ENCODE peak calls at places on chromosomes 4 and X, in seven cellular contexts. M, G, O, Y, H, N and Q are unnamed samples.

GRCh38 chr4:55604996-55605395 is 13.0 kb upstream of the PDCL2 start:
- DNase-seq in Y (no peak), N (no peak), H (no peak), O (no peak), G (no peak), M (no peak), Q (no peak)

GRCh38 chrX:21153503-21153902 is 220.7 kb upstream of the CNKSR2 start:
- DNase-seq in Y (peak), N (peak), G (peak), M (no peak), O (peak), H (peak), Q (no peak)

GRCh38 chr4:21454831-21455230 is 493.7 kb downstream of the KCNIP4 start:
- DNase-seq in N (no peak), Y (no peak), G (no peak), O (no peak), H (no peak), M (no peak), Q (no peak)

GRCh38 chr4:182175788-182176519 is 67.2 kb upstream of the TENM3 start:
- DNase-seq in M (no peak), Y (no peak), H (no peak), G (no peak), O (no peak), N (no peak), Q (no peak)

GRCh38 chr4:25308266-25308665 is 4.3 kb upstream of the ZCCHC4 start:
- DNase-seq in O (no peak), H (no peak), N (no peak), M (no peak), Y (no peak), G (peak), Q (no peak)

GRCh38 chr4:81648576-81649272 is 177.0 kb upstream of the RASGEF1B start:
- DNase-seq in Y (no peak), O (no peak), M (no peak), G (no peak), N (no peak), H (no peak), Q (no peak)

GRCh38 chr4:54516556-54517215 is 141.1 kb upstream of the KIT start:
- DNase-seq in N (no peak), G (no peak), Y (no peak), H (no peak), M (no peak), O (peak), Q (no peak)

GRCh38 chr4:8221476-8221875 is 22.4 kb downstream of the SH3TC1 start:
- DNase-seq in H (no peak), O (no peak), M (peak), N (no peak), Y (peak), G (peak), Q (peak)

GRCh38 chrX:64204701-64205440 is 637 bp downstream of the AMER1 start:
- DNase-seq in H (no peak), Y (peak), G (peak), N (no peak), M (no peak), O (peak), Q (no peak)

GRCh38 chr4:24488399-24489164 is 95.8 kb downstream of the DHX15 start:
- DNase-seq in N (peak), O (peak), G (peak), M (no peak), H (peak), Y (peak), Q (no peak)

GRCh38 chrX:132119821-132120220 is 8.0 kb downstream of the FRMD7 start:
- DNase-seq in H (no peak), M (no peak), N (no peak), G (no peak), Y (no peak), O (no peak), Q (no peak)

GRCh38 chr4:104491396-104491821 is 3.3 kb downstream of the CXXC4 start:
- DNase-seq in H (no peak), O (no peak), G (peak), Y (no peak), M (no peak), N (no peak), Q (no peak)

GRCh38 chr4:14415146-14415545 is 587.1 kb upstream of the CPEB2 start:
- DNase-seq in H (peak), Y (peak), G (peak), M (no peak), N (no peak), O (no peak), Q (no peak)

GRCh38 chrX:79325263-79325958 is 41.7 kb downstream of the ITM2A start:
- DNase-seq in M (no peak), O (no peak), G (no peak), Y (no peak), N (no peak), H (no peak), Q (no peak)

GRCh38 chr4:113657834-113658233 is 103.7 kb downstream of the CAMK2D start:
- DNase-seq in N (no peak), M (no peak), H (no peak), G (no peak), O (no peak), Y (no peak), Q (no peak)

DNA sequence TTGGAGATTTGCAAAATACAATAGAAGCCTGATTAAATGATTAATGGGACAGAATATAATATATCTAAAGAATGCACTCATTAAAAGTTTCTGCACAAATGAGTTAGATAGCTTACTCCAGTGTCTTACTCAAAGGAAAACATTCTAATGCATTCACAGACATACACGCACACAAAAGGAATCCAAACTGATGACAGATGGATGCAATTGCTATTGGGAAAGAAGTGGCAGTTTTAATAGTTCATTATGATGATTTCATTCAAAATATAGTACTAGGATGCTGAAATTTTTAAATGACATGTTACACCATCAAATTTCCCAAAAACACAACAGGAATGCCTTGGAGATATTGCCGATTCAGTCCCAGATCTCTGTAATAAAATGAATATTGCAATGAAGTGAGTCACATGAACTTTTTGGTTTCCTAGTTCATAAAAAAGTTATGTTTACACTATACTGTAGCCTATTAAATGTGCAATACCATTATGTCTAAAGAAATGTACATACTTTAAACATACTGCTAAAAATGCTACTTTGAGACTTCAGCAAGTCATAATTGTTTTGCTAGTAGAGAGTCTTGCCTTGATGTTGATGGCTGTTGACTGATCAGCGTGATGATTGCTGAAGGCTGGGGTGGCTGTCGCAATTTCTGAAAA is 45.5 kb downstream of the BBS12 start:
- DNase-seq in N (no peak), M (peak), O (no peak), Y (peak), H (peak), G (peak), Q (peak)
- H3K4me3 ChIP-seq in N (no peak), M (no peak), O (no peak), Y (no peak), H (no peak), G (no peak), Q (no peak)

GRCh38 chrX:75114638-75115037 is 41.4 kb downstream of the ABCB7 start:
- DNase-seq in G (no peak), N (no peak), H (no peak), Y (no peak), M (no peak), O (no peak), Q (no peak)

GRCh38 chrX:75113664-75114063 is 42.4 kb downstream of the ABCB7 start:
- DNase-seq in N (no peak), H (no peak), O (no peak), M (no peak), G (no peak), Y (no peak), Q (no peak)

GRCh38 chrX:75115707-75116413 is 40.2 kb downstream of the ABCB7 start:
- DNase-seq in G (no peak), N (no peak), O (no peak), Y (no peak), H (no peak), M (no peak), Q (no peak)

DNA sequence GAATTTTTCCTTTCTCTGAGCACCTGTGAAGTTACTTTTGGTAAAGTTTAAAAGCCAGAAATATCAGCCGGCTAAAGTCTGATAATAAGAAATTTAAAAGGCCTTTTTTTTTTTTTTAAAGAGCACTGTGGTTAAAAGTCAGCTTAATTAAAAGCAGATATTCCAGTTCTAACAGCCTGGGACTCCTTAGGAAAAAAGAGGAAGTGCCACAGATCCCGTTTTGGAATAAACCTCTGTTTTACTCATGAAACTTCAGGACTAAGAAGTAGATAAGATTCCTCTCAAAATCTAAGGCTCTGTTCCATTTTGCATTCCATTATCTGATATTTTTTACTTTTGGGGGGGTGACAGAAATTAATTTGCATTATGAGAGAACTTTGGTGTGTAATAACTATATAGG is 37.8 kb downstream of the ABCB7 start:
- DNase-seq in O (no peak), Y (no peak), N (no peak), M (no peak), H (no peak), G (peak), Q (no peak)
- TF ChIP-seq CTCF in O (no peak), Y (no peak), N (no peak), M (no peak), H (no peak), G (no peak), Q (no peak)

DNA sequence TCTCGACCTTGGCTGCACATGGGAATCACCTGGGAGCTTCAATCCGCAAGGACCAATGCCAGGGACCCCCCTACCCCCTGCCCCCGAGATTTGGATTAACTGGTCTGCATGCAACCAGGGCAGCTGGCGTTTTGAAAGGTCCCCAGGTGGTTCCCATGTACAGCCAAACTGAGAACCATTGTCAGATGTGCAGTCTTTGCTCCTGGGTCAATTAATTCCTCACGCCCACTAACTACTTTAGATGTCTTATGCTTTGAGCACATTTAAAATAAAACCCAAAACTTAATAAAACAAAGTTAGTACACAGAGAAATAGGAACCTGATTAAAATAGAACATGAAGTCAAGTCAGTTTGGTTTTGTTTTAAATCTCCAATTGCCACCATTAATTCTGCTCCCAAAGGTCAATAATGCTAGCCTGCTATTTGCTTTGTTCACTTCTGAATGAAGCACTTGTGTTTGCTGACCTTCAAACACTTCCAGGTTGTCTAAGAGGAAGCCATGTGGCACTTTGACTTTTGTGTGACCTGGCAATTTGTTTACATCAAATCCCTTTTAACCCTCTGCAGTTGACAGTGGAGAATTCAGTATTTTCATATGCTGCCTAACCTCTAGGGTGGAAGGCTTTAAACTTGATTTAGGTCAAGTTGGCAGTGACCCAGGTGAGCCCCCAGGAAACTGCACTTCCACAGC is 27.2 kb upstream of the TMSB4X start:
- DNase-seq in M (no peak), H (no peak), Y (no peak), G (no peak), O (no peak), N (no peak), Q (no peak)
- H3K4me3 ChIP-seq in M (no peak), H (no peak), Y (no peak), G (no peak), O (no peak), N (no peak), Q (no peak)

DNA sequence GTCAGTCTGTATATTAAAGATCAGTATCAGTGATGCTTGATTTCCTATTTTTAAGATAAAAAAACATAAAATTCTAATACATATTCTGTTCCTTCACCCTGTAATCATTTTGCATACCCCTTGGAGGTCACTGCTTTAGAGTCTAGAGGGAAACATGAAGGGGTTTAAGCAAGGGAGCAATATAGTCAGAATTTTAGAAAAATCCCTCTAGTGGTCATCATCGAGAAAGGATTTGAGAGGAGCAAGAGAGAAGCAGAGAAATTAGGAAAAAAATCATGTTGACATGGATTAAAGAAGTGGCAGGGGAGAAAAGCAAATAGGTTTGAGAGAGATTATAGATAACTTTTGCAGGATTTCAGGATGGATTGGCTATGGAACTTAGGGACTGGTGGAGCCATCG is 11.1 kb downstream of the APEX2 start:
- DNase-seq in G (no peak), N (no peak), H (no peak), Y (no peak), O (no peak), M (no peak), Q (no peak)
- TF ChIP-seq CTCF in G (peak), N (peak), H (peak), Y (peak), O (no peak), M (peak), Q (peak)

GRCh38 chr4:87076690-87077358 is 142.0 kb downstream of the AFF1 start:
- DNase-seq in G (no peak), O (no peak), M (no peak), H (no peak), Y (no peak), N (no peak), Q (no peak)

GRCh38 chr4:87075876-87076275 is 141.1 kb downstream of the AFF1 start:
- DNase-seq in H (no peak), Y (no peak), O (no peak), N (no peak), M (no peak), G (no peak), Q (no peak)

GRCh38 chr4:87073570-87074470 is 139.0 kb downstream of the AFF1 start:
- DNase-seq in O (no peak), N (no peak), G (no peak), Y (no peak), M (no peak), H (no peak), Q (no peak)

GRCh38 chr4:87071401-87071800 is 136.6 kb downstream of the AFF1 start:
- DNase-seq in O (no peak), Y (no peak), N (no peak), H (no peak), M (no peak), G (no peak), Q (no peak)

GRCh38 chr4:87073187-87073569 is 138.4 kb downstream of the AFF1 start:
- DNase-seq in O (no peak), H (no peak), Y (no peak), G (no peak), N (no peak), M (no peak), Q (no peak)
- H3K4me3 ChIP-seq in O (no peak), H (no peak), Y (no peak), G (no peak), N (no peak), M (no peak), Q (no peak)

DNA sequence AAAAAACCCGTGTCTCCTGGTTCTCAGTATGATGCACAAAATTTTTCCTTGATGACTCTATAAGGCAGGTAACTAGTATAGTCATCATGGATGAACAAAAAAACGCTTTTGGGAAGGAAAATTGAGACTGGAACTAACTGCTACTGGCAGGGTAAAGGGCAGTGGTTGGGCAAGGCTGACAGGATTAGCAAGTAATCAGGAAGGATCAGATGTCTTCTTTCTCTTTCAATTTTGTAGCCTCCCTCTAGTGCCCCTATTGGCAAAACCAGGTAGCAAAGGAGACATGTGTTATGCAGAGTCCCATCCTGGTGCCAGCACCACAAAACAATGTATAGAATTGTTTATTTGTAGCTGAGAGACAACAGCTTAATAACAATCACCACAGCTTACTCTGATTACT is 12.8 kb upstream of the SLITRK4 start:
- DNase-seq in O (no peak), N (no peak), Y (no peak), G (no peak), M (no peak), H (no peak), Q (no peak)
- TF ChIP-seq CTCF in O (no peak), N (no peak), Y (peak), G (no peak), M (no peak), H (no peak), Q (no peak)

GRCh38 chr4:128462104-128462783 is 174.6 kb upstream of the PGRMC2 start:
- DNase-seq in N (no peak), G (no peak), H (no peak), O (no peak), M (no peak), Y (no peak), Q (no peak)
- H3K4me3 ChIP-seq in N (no peak), G (no peak), H (no peak), O (no peak), M (no peak), Y (no peak), Q (no peak)

GRCh38 chr4:180557348-180557747 is 1685.9 kb upstream of the TENM3 start:
- DNase-seq in H (no peak), O (no peak), G (no peak), N (no peak), Y (no peak), M (no peak), Q (no peak)
- TF ChIP-seq CTCF in H (peak), O (no peak), G (no peak), N (no peak), Y (no peak), M (no peak), Q (no peak)

DNA sequence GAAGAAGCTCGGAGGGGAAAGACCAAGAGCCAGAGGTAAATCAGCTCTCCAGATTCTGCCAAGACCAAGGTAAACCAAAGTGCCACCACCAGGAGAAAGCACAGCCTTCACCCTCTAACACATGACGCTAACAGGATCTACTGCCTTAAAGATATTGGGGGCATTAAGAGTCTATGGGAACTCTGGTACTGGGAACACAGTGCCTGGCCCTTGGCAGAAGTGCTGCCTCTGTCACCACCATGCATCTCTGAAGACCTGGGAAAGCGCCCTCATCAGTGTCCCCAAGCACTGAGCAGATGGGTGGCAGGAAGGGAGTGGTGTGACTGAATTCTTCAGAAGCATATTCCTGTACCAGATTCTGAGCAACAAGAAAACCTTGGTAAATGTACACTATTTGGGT is 1.3 kb downstream of the QDPR start:
- DNase-seq in O (no peak), H (no peak), M (no peak), Y (no peak), G (no peak), N (no peak), Q (no peak)
- H3K4me3 ChIP-seq in O (peak), H (no peak), M (no peak), Y (peak), G (peak), N (no peak), Q (no peak)

DNA sequence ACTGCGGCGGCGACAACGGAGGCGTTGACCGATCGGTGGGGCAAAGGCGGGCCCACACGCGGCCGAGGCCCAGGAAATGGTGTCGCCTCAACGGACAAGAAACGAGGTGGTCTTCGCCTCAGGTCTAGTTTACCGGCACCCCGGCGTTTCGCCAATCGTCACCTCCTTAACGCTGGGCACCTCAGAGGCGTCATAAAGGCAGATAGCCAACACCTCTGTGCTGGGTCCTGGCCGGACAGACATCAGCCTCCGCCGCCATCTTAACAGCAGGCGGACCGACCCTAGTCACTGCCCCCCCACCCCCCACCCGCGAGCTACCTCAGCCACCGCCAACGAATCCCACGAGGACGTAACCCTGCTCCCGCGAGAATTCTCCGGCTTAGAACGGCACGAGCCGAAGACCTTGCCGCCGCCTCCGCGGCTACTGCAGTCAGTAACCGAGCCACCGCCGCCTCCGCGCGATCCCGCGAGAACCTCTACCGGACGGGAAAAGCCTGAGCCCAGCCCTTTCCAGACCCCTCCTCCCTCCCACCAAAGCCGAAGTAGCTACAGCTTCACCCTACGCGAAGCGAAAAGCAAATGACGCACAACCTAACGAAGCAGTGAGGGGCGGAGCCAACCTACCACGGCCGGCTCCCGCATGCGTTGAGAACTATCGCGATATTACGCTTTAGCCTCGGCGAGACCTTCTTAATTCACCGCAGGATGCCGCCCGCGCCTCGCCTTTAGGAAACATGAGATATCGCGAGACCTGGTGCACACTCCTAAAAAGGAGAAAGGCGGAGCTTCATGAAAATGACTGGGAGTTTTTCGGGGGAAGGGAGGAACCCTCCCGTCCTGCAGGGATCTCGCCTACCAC is 2.7 kb downstream of the HUWE1 start:
- DNase-seq in Y (peak), N (peak), O (peak), M (peak), H (peak), G (peak), Q (peak)
- TF ChIP-seq CTCF in Y (no peak), N (no peak), O (peak), M (no peak), H (no peak), G (no peak), Q (no peak)